ENCODE peak calls at places on chromosomes 4 and X, in eight cellular contexts. One of them, this sample, is unnamed.

GRCh38 chr4:101835121-101835904 is 44.8 kb downstream of the BANK1 start:
- DNase-seq in GM12878: no peak
- DNase-seq in A549: peak; percentile 69
- DNase-seq in dorsolateral prefrontal cortex: no peak
- DNase-seq in heart right ventricle: no peak
- DNase-seq in GM23248: peak; percentile 80
- DNase-seq in naive thymus-derived CD4-positive, alpha-beta T cell: no peak
- DNase-seq in PC-3: peak; percentile 54
- DNase-seq in this sample: peak; percentile 35

GRCh38 chr4:76640252-76640925 is 205.4 kb downstream of the SHROOM3 start:
- DNase-seq in heart right ventricle: no peak
- DNase-seq in A549: no peak
- DNase-seq in dorsolateral prefrontal cortex: peak; percentile 51
- DNase-seq in GM23248: no peak
- DNase-seq in naive thymus-derived CD4-positive, alpha-beta T cell: no peak
- DNase-seq in PC-3: no peak
- DNase-seq in GM12878: no peak
- DNase-seq in this sample: no peak

GRCh38 chrX:151177141-151178027 is 1.0 kb downstream of the GPR50 start:
- DNase-seq in naive thymus-derived CD4-positive, alpha-beta T cell: no peak
- DNase-seq in heart right ventricle: no peak
- DNase-seq in GM23248: no peak
- DNase-seq in GM12878: no peak
- DNase-seq in dorsolateral prefrontal cortex: no peak
- DNase-seq in PC-3: no peak
- DNase-seq in A549: no peak
- DNase-seq in this sample: no peak

GRCh38 chr4:40475609-40476008 is 140.5 kb downstream of the CHRNA9 start:
- DNase-seq in A549: peak; percentile 79
- DNase-seq in GM23248: no peak
- DNase-seq in GM12878: no peak
- DNase-seq in heart right ventricle: no peak
- DNase-seq in PC-3: no peak
- DNase-seq in naive thymus-derived CD4-positive, alpha-beta T cell: no peak
- DNase-seq in dorsolateral prefrontal cortex: no peak
- DNase-seq in this sample: no peak

GRCh38 chrX:30888526-30889146 is 418 bp downstream of the TAB3 start:
- DNase-seq in naive thymus-derived CD4-positive, alpha-beta T cell: peak; percentile 18
- DNase-seq in heart right ventricle: no peak
- DNase-seq in GM23248: peak; percentile 38
- DNase-seq in PC-3: no peak
- DNase-seq in A549: no peak
- DNase-seq in dorsolateral prefrontal cortex: no peak
- DNase-seq in GM12878: no peak
- DNase-seq in this sample: no peak

GRCh38 chrX:101550825-101551767 is 749 bp downstream of the ARMCX1 start:
- DNase-seq in PC-3: no peak
- DNase-seq in GM23248: peak; percentile 73
- DNase-seq in dorsolateral prefrontal cortex: no peak
- DNase-seq in heart right ventricle: peak; percentile 46
- DNase-seq in naive thymus-derived CD4-positive, alpha-beta T cell: no peak
- DNase-seq in GM12878: no peak
- DNase-seq in A549: no peak
- DNase-seq in this sample: peak; percentile 30

GRCh38 chrX:19535481-19535880 is 20.2 kb upstream of the MAP3K15 start:
- DNase-seq in GM12878: no peak
- DNase-seq in dorsolateral prefrontal cortex: no peak
- DNase-seq in A549: peak; percentile 54
- DNase-seq in PC-3: peak; percentile 43
- DNase-seq in heart right ventricle: no peak
- DNase-seq in naive thymus-derived CD4-positive, alpha-beta T cell: no peak
- DNase-seq in GM23248: peak; percentile 56
- DNase-seq in this sample: no peak

GRCh38 chrX:21373637-21374162 is 518 bp upstream of the CNKSR2 start:
- DNase-seq in dorsolateral prefrontal cortex: no peak
- DNase-seq in heart right ventricle: peak; percentile 37
- DNase-seq in GM12878: no peak
- DNase-seq in naive thymus-derived CD4-positive, alpha-beta T cell: no peak
- DNase-seq in GM23248: peak; percentile 22
- DNase-seq in PC-3: no peak
- DNase-seq in A549: peak; percentile 23
- DNase-seq in this sample: no peak

GRCh38 chrX:140180585-140180984 is 215.3 kb upstream of the CXorf66 start:
- DNase-seq in GM12878: no peak
- DNase-seq in PC-3: peak; percentile 86
- DNase-seq in naive thymus-derived CD4-positive, alpha-beta T cell: no peak
- DNase-seq in dorsolateral prefrontal cortex: no peak
- DNase-seq in heart right ventricle: no peak
- DNase-seq in A549: no peak
- DNase-seq in GM23248: peak; percentile 61
- DNase-seq in this sample: no peak

GRCh38 chr4:169492436-169493163 is 119.8 kb downstream of the NEK1 start:
- DNase-seq in PC-3: peak; percentile 62
- DNase-seq in GM23248: peak; percentile 65
- DNase-seq in GM12878: peak; percentile 13
- DNase-seq in dorsolateral prefrontal cortex: no peak
- DNase-seq in heart right ventricle: no peak
- DNase-seq in A549: peak; percentile 32
- DNase-seq in naive thymus-derived CD4-positive, alpha-beta T cell: peak; percentile 31
- DNase-seq in this sample: no peak

GRCh38 chr4:128475597-128475996 is 188.0 kb upstream of the PGRMC2 start:
- DNase-seq in PC-3: no peak
- DNase-seq in A549: no peak
- DNase-seq in heart right ventricle: no peak
- DNase-seq in naive thymus-derived CD4-positive, alpha-beta T cell: no peak
- DNase-seq in dorsolateral prefrontal cortex: no peak
- DNase-seq in GM23248: no peak
- DNase-seq in GM12878: no peak
- DNase-seq in this sample: no peak

GRCh38 chrX:140514554-140514953 is 9.7 kb upstream of the SOX3 start:
- DNase-seq in dorsolateral prefrontal cortex: no peak
- DNase-seq in GM12878: no peak
- DNase-seq in A549: no peak
- DNase-seq in PC-3: no peak
- DNase-seq in GM23248: no peak
- DNase-seq in heart right ventricle: no peak
- DNase-seq in naive thymus-derived CD4-positive, alpha-beta T cell: no peak
- DNase-seq in this sample: no peak

GRCh38 chrX:55716937-55717336 is 612 bp upstream of the RRAGB start:
- DNase-seq in GM23248: no peak
- DNase-seq in PC-3: no peak
- DNase-seq in heart right ventricle: no peak
- DNase-seq in dorsolateral prefrontal cortex: no peak
- DNase-seq in GM12878: no peak
- DNase-seq in naive thymus-derived CD4-positive, alpha-beta T cell: no peak
- DNase-seq in A549: no peak
- DNase-seq in this sample: no peak

GRCh38 chrX:115017455-115017854 is at the start of gene IL13RA2:
- DNase-seq in naive thymus-derived CD4-positive, alpha-beta T cell: no peak
- DNase-seq in PC-3: no peak
- DNase-seq in A549: no peak
- DNase-seq in dorsolateral prefrontal cortex: no peak
- DNase-seq in GM23248: no peak
- DNase-seq in GM12878: no peak
- DNase-seq in heart right ventricle: no peak
- DNase-seq in this sample: no peak

DNA sequence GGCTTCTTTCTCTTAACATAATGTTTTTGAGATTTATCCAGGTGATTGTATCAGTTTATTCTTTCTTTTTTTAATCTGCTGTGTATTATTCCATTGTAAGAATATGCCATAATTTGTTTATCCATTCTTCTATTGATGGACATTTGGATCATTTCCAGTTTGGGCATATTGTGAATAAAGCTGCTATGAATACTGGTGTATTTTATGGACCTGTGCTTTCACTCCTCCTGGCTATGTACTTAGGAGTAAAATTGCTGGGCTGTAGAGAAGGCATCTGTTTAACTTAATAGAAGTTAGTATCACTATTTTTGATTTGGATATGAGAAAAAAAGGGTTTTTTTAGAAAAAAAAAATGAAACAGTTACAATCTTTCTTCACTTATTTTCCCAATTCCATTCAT is 50.0 kb upstream of the FAM9C start:
- DNase-seq in PC-3: no peak
- DNase-seq in naive thymus-derived CD4-positive, alpha-beta T cell: no peak
- DNase-seq in dorsolateral prefrontal cortex: no peak
- DNase-seq in heart right ventricle: no peak
- DNase-seq in GM23248: no peak
- DNase-seq in GM12878: no peak
- DNase-seq in A549: no peak
- DNase-seq in this sample: no peak
- H3K27ac ChIP-seq in PC-3: no peak overlapping the region
- H3K27ac ChIP-seq in naive thymus-derived CD4-positive, alpha-beta T cell: peak overlapping the region; percentile 88
- H3K27ac ChIP-seq in dorsolateral prefrontal cortex: no peak overlapping the region
- H3K27ac ChIP-seq in heart right ventricle: no peak overlapping the region
- H3K27ac ChIP-seq in GM23248: peak overlapping the region; percentile 8
- H3K27ac ChIP-seq in GM12878: peak overlapping the region; percentile 29
- H3K27ac ChIP-seq in A549: peak overlapping the region; percentile 48
- H3K27ac ChIP-seq in this sample: no peak overlapping the region

DNA sequence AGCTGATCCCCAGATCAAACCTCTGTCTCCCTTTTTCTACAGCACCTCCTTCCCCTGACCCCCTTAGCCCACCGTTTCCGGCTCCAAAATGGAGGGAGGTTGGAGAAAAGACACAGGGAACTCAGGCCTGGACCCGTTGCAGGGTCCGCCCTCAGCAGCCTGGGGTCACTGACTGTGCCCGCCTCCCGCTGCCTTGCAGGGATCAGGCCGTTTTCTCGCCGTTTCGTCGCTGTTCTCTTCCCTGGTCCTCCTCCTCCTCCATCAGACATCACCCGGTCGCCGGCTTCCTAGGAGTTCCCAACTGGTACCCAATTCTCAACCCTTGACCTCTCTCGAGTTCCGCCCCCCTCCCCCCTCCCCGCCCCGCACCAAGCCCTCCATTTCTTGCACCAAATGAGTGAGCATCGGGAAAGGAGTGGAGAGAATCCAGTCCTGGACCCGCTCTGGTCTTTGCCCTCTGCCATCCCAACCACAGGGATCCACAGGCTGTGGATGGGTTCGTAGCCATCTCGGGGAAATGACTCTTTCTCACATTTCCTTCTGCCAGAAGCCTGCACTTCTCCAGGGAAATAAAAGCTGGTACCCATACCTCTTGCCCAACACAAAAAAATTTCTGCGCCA is 493 bp downstream of the TCEAL5 start:
- DNase-seq in dorsolateral prefrontal cortex: no peak
- DNase-seq in GM23248: no peak
- DNase-seq in heart right ventricle: no peak
- DNase-seq in GM12878: no peak
- DNase-seq in A549: no peak
- DNase-seq in PC-3: no peak
- DNase-seq in naive thymus-derived CD4-positive, alpha-beta T cell: no peak
- DNase-seq in this sample: no peak
- H3K4me3 ChIP-seq in dorsolateral prefrontal cortex: peak overlapping the region; percentile 15
- H3K4me3 ChIP-seq in GM23248: no peak overlapping the region
- H3K4me3 ChIP-seq in heart right ventricle: peak overlapping the region; percentile 28
- H3K4me3 ChIP-seq in GM12878: no peak overlapping the region
- H3K4me3 ChIP-seq in A549: no peak overlapping the region
- H3K4me3 ChIP-seq in PC-3: no peak overlapping the region
- H3K4me3 ChIP-seq in naive thymus-derived CD4-positive, alpha-beta T cell: no peak overlapping the region
- H3K4me3 ChIP-seq in this sample: no peak overlapping the region

GRCh38 chr4:80309301-80310004 is 26.1 kb upstream of the CFAP299 start:
- DNase-seq in naive thymus-derived CD4-positive, alpha-beta T cell: no peak
- DNase-seq in A549: peak; percentile 6
- DNase-seq in heart right ventricle: no peak
- DNase-seq in GM23248: peak; percentile 97
- DNase-seq in PC-3: peak; percentile 77
- DNase-seq in GM12878: no peak
- DNase-seq in dorsolateral prefrontal cortex: no peak
- DNase-seq in this sample: no peak
- H3K27ac ChIP-seq in naive thymus-derived CD4-positive, alpha-beta T cell: no peak overlapping the region
- H3K27ac ChIP-seq in A549: no peak overlapping the region
- H3K27ac ChIP-seq in heart right ventricle: no peak overlapping the region
- H3K27ac ChIP-seq in GM23248: peak overlapping the region; percentile 83
- H3K27ac ChIP-seq in PC-3: peak overlapping the region; percentile 76
- H3K27ac ChIP-seq in GM12878: no peak overlapping the region
- H3K27ac ChIP-seq in dorsolateral prefrontal cortex: no peak overlapping the region
- H3K27ac ChIP-seq in this sample: no peak overlapping the region

DNA sequence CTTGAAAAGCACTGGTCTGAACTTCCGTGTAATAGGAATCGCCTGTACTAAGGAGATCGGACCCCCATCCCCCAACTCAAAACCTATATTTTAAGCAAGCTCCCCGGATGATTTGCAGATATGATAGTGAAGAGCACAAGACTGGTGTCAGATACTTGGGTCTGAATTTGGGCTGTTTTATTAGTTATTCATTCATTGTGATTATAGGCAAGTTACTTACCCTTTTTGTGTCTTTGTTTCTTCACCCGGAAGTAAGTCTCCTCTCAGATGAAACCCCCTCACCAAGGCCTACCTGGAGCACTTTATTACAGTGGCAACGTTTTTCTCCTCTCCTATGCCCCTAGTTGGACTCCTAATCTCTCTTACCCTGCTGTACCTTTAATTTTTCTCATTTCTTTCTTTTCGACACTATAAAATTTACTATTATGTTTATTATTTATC is 17.4 kb downstream of the STAP1 start:
- DNase-seq in PC-3: no peak
- DNase-seq in heart right ventricle: no peak
- DNase-seq in naive thymus-derived CD4-positive, alpha-beta T cell: no peak
- DNase-seq in GM12878: no peak
- DNase-seq in GM23248: no peak
- DNase-seq in A549: no peak
- DNase-seq in dorsolateral prefrontal cortex: no peak
- DNase-seq in this sample: no peak
- H3K4me3 ChIP-seq in PC-3: no peak overlapping the region
- H3K4me3 ChIP-seq in heart right ventricle: no peak overlapping the region
- H3K4me3 ChIP-seq in naive thymus-derived CD4-positive, alpha-beta T cell: peak overlapping the region; percentile 22
- H3K4me3 ChIP-seq in GM12878: peak overlapping the region; percentile 56
- H3K4me3 ChIP-seq in GM23248: no peak overlapping the region
- H3K4me3 ChIP-seq in A549: no peak overlapping the region
- H3K4me3 ChIP-seq in dorsolateral prefrontal cortex: no peak overlapping the region
- H3K4me3 ChIP-seq in this sample: no peak overlapping the region